ENCODE peak calls at places on chromosome 3, in five cellular contexts. C is kidney glomerular epithelial cell; J is activated CD8-positive, alpha-beta memory T cell treated with anti-CD3 and anti-CD28 coated beads for 24 hours; A is neural progenitor cell; U is Kasumi-1. N is an unnamed sample.

GRCh38 chr3:159196316-159196715 is 394.5 kb downstream of the MFSD1 start:
- DNase-seq in C (no peak), J (no peak), A (no peak), U (no peak), N (no peak)

GRCh38 chr3:104279617-104280016 is 1087.1 kb upstream of the ALCAM start:
- DNase-seq in C (peak), J (no peak), A (no peak), U (peak), N (no peak)

GRCh38 chr3:169497567-169498257 is 165.8 kb downstream of the MECOM start:
- DNase-seq in C (no peak), J (no peak), A (no peak), U (no peak), N (no peak)

GRCh38 chr3:113557374-113557773 is 25.0 kb downstream of the SIDT1 start:
- DNase-seq in C (peak), J (no peak), A (no peak), U (no peak), N (no peak)

GRCh38 chr3:120393252-120393651 is 44.1 kb upstream of the LRRC58 start:
- DNase-seq in C (no peak), J (no peak), A (no peak), U (no peak), N (no peak)

GRCh38 chr3:96361241-96361640 is 453.2 kb upstream of the EPHA6 start:
- DNase-seq in C (no peak), J (no peak), A (no peak), U (no peak), N (no peak)

GRCh38 chr3:52794612-52795099 is at the start of gene ITIH3:
- DNase-seq in C (no peak), J (no peak), A (no peak), U (no peak), N (peak)

GRCh38 chr3:141525813-141526212 is 39.0 kb downstream of the RASA2 start:
- DNase-seq in C (no peak), J (no peak), A (no peak), U (no peak), N (no peak)

GRCh38 chr3:87495946-87496345 is 219.6 kb upstream of the POU1F1 start:
- DNase-seq in C (no peak), J (no peak), A (no peak), U (no peak), N (no peak)

GRCh38 chr3:39808467-39809180 is 785 bp upstream of the MYRIP start:
- DNase-seq in C (no peak), J (no peak), A (peak), U (peak), N (peak)

GRCh38 chr3:58101499-58102370 is 93.5 kb downstream of the FLNB start:
- DNase-seq in C (no peak), J (no peak), A (no peak), U (no peak), N (peak)

GRCh38 chr3:189292667-189293478 is 121.1 kb downstream of the TPRG1 start:
- DNase-seq in C (no peak), J (no peak), A (peak), U (no peak), N (no peak)

GRCh38 chr3:169526246-169526645 is 137.3 kb downstream of the MECOM start:
- DNase-seq in C (no peak), J (no peak), A (no peak), U (no peak), N (no peak)

GRCh38 chr3:38650248-38650940 is 907 bp upstream of the SCN5A start:
- DNase-seq in C (no peak), J (peak), A (no peak), U (no peak), N (no peak)

GRCh38 chr3:51146781-51147180 is 238.3 kb upstream of the MANF start:
- DNase-seq in C (no peak), J (no peak), A (no peak), U (no peak), N (no peak)

GRCh38 chr3:64916937-64917336 is 229.1 kb upstream of the ADAMTS9 start:
- DNase-seq in C (no peak), J (no peak), A (no peak), U (no peak), N (no peak)

GRCh38 chr3:150469931-150470740 is 62.0 kb downstream of the TSC22D2 start:
- DNase-seq in C (peak), J (no peak), A (no peak), U (no peak), N (no peak)

GRCh38 chr3:161305095-161305991 is 66.0 kb downstream of the SPTSSB start:
- DNase-seq in C (peak), J (no peak), A (peak), U (peak), N (no peak)

GRCh38 chr3:7309707-7310106 is 448.8 kb downstream of the GRM7 start:
- DNase-seq in C (peak), J (no peak), A (no peak), U (peak), N (no peak)

GRCh38 chr3:140233702-140234101 is 298.7 kb downstream of the CLSTN2 start:
- DNase-seq in C (no peak), J (no peak), A (no peak), U (no peak), N (no peak)

GRCh38 chr3:141083831-141084624 is 32.9 kb downstream of the SPSB4 start:
- DNase-seq in C (no peak), J (no peak), A (peak), U (no peak), N (no peak)

GRCh38 chr3:184981071-184981470 is 169.1 kb downstream of the VPS8 start:
- DNase-seq in C (no peak), J (no peak), A (no peak), U (no peak), N (peak)

GRCh38 chr3:8336456-8336855 is 165.2 kb upstream of the LMCD1 start:
- DNase-seq in C (no peak), J (no peak), A (peak), U (no peak), N (no peak)